ENCODE peak calls at places on chromosomes 12 and 14, in five cellular contexts. S is Panc1, P is type B pancreatic cell, O is breast epithelium, I is fibroblast of lung. W is an unnamed sample.

GRCh38 chr14:96136361-96136760 is 68.3 kb upstream of the BDKRB2 start:
- DNase-seq in S (no peak), P (peak; percentile 24), O (no peak), I (peak; percentile 89), W (no peak)

GRCh38 chr14:62673014-62673727 is 372.1 kb downstream of the KCNH5 start:
- DNase-seq in S (no peak), P (no peak), O (no peak), I (no peak), W (no peak)

GRCh38 chr12:92403210-92404175 is 257.8 kb upstream of the BTG1 start:
- DNase-seq in S (no peak), P (no peak), O (no peak), I (no peak), W (no peak)

GRCh38 chr12:53200107-53200457 is 7.0 kb downstream of the ITGB7 start:
- DNase-seq in S (no peak), P (no peak), O (peak; percentile 28), I (no peak), W (no peak)

GRCh38 chr12:110253176-110253575 is 27.9 kb upstream of the ATP2A2 start:
- DNase-seq in S (no peak), P (no peak), O (no peak), I (no peak), W (no peak)

GRCh38 chr14:95497561-95498011 is 18.9 kb downstream of the SYNE3 start:
- DNase-seq in S (no peak), P (no peak), O (no peak), I (no peak), W (no peak)

GRCh38 chr12:127054531-127054930 is 1212.4 kb upstream of the TMEM132C start:
- DNase-seq in S (no peak), P (no peak), O (no peak), I (peak; percentile 83), W (no peak)

GRCh38 chr12:80445083-80445482 is 1.0 kb downstream of the PTPRQ start:
- DNase-seq in S (no peak), P (no peak), O (no peak), I (peak; percentile 68), W (no peak)

GRCh38 chr12:110227138-110227537 is 53.9 kb upstream of the ATP2A2 start:
- DNase-seq in S (no peak), P (no peak), O (no peak), I (no peak), W (no peak)

GRCh38 chr14:99266181-99267178 is 5.5 kb downstream of the BCL11B start:
- DNase-seq in S (no peak), P (peak; percentile 88), O (peak; percentile 78), I (peak; percentile 50), W (no peak)

GRCh38 chr12:24034160-24034559 is 84.7 kb upstream of the SOX5 start:
- DNase-seq in S (no peak), P (no peak), O (no peak), I (peak; percentile 40), W (no peak)

GRCh38 chr14:91869556-91869955 is 2.2 kb upstream of the TC2N start:
- DNase-seq in S (no peak), P (no peak), O (no peak), I (no peak), W (no peak)

GRCh38 chr14:77028384-77029246 is at the start of gene IRF2BPL:
- DNase-seq in S (no peak), P (peak; percentile 98), O (peak; percentile 99), I (peak; percentile 98), W (peak; percentile 89)

GRCh38 chr12:91633206-91633605 is 450.6 kb upstream of the DCN start:
- DNase-seq in S (no peak), P (no peak), O (no peak), I (no peak), W (no peak)

GRCh38 chr12:118356809-118357326 is 15.8 kb downstream of the TAOK3 start:
- DNase-seq in S (no peak), P (no peak), O (no peak), I (peak; percentile 81), W (no peak)

GRCh38 chr12:77120695-77121094 is 55.3 kb upstream of the E2F7 start:
- DNase-seq in S (no peak), P (no peak), O (no peak), I (peak; percentile 74), W (no peak)

GRCh38 chr12:117033382-117034045 is 65.7 kb downstream of the TESC start:
- DNase-seq in S (no peak), P (no peak), O (no peak), I (no peak), W (no peak)

GRCh38 chr12:89157413-89157812 is 194.9 kb downstream of the DUSP6 start:
- DNase-seq in S (no peak), P (no peak), O (no peak), I (no peak), W (no peak)

GRCh38 chr12:9662488-9662887 is 7.0 kb upstream of the CLEC2D start:
- DNase-seq in S (no peak), P (no peak), O (no peak), I (peak; percentile 14), W (no peak)

GRCh38 chr12:95339086-95339788 is 121.6 kb downstream of the VEZT start:
- DNase-seq in S (no peak), P (no peak), O (no peak), I (no peak), W (no peak)

GRCh38 chr12:111937429-111937828 is 75.5 kb downstream of the TMEM116 start:
- DNase-seq in S (no peak), P (no peak), O (no peak), I (peak; percentile 65), W (no peak)

GRCh38 chr14:95143813-95144620 is 13.3 kb downstream of the DICER1 start:
- DNase-seq in S (no peak), P (no peak), O (no peak), I (no peak), W (no peak)

GRCh38 chr14:52314521-52315354 is 626 bp downstream of the PTGER2 start:
- DNase-seq in S (no peak), P (no peak), O (no peak), I (peak; percentile 43), W (peak; percentile 31)

GRCh38 chr12:90058721-90059120 is 350.1 kb upstream of the ATP2B1 start:
- DNase-seq in S (no peak), P (no peak), O (no peak), I (peak; percentile 89), W (no peak)

GRCh38 chr14:38248629-38249028 is 7.3 kb downstream of the CLEC14A start:
- DNase-seq in S (no peak), P (no peak), O (no peak), I (no peak), W (no peak)
- TF ChIP-seq CTCF in S (no peak), P (no peak), O (no peak), I (peak; percentile 15), W (no peak)

GRCh38 chr14:61188936-61189808 is 92.0 kb downstream of the TMEM30B start:
- DNase-seq in S (no peak), P (no peak), O (peak; percentile 58), I (peak; percentile 74), W (no peak)
- TF ChIP-seq CTCF in S (peak; percentile 82), P (peak; percentile 59), O (no peak), I (peak; percentile 56), W (no peak)

GRCh38 chr12:25591132-25591531 is 38.0 kb upstream of the LMNTD1 start:
- DNase-seq in S (no peak), P (no peak), O (no peak), I (no peak), W (no peak)
- TF ChIP-seq CTCF in S (no peak), P (peak; percentile 22), O (no peak), I (no peak), W (no peak)

GRCh38 chr14:30373053-30373849 is 185.7 kb upstream of the G2E3 start:
- DNase-seq in S (no peak), P (no peak), O (no peak), I (no peak), W (no peak)
- TF ChIP-seq CTCF in S (no peak), P (no peak), O (no peak), I (no peak), W (no peak)